ENCODE peak calls at places on chromosomes 16 and 17, in ten cellular contexts. N, W, P, J, C, Z, X, Y, K and A are unnamed samples.

GRCh38 chr17:79088997-79089328 is 14.3 kb downstream of the ENGASE start:
- DNase-seq in J (no peak), Z (no peak), Y (no peak), K (no peak), X (no peak), P (no peak), N (no peak), C (no peak), W (no peak), A (no peak)

GRCh38 chr17:27666831-27667560 is 36.0 kb downstream of the LGALS9 start:
- DNase-seq in J (no peak), C (no peak), X (no peak), Y (no peak), N (no peak), P (no peak), Z (no peak), K (no peak), W (no peak), A (no peak)

GRCh38 chr16:87206646-87207451 is 110.3 kb downstream of the C16orf95 start:
- DNase-seq in Y (no peak), J (no peak), Z (no peak), K (no peak), C (no peak), X (no peak), P (no peak), W (no peak), N (no peak), A (no peak)

GRCh38 chr17:45241315-45242011 is 19.8 kb downstream of the FMNL1 start:
- DNase-seq in K (no peak), J (no peak), P (peak; percentile 40), Y (no peak), N (peak; percentile 44), Z (peak; percentile 83), X (no peak), W (no peak), C (no peak), A (peak; percentile 18)

GRCh38 chr17:15946611-15947120 is 1.7 kb downstream of the ADORA2B start:
- DNase-seq in Z (no peak), K (no peak), N (no peak), W (no peak), X (no peak), J (no peak), C (no peak), P (no peak), Y (no peak), A (no peak)

GRCh38 chr17:38786372-38786771 is 13.0 kb downstream of the PIP4K2B start:
- DNase-seq in J (no peak), P (no peak), K (no peak), N (no peak), Z (no peak), Y (no peak), C (no peak), W (no peak), X (no peak), A (peak; percentile 20)

GRCh38 chr16:59179446-59180082 is 445.4 kb upstream of the GOT2 start:
- DNase-seq in W (no peak), P (no peak), K (no peak), X (no peak), C (no peak), J (no peak), Z (no peak), N (no peak), Y (no peak), A (no peak)

GRCh38 chr16:90028985-90029384 is 9.7 kb upstream of the DBNDD1 start:
- DNase-seq in Z (no peak), P (no peak), N (no peak), Y (no peak), K (no peak), J (no peak), C (no peak), W (no peak), X (no peak), A (no peak)

GRCh38 chr17:63540581-63540980 is 9.7 kb upstream of the DCAF7 start:
- DNase-seq in K (no peak), N (no peak), P (no peak), X (no peak), C (no peak), Z (no peak), Y (no peak), J (no peak), W (no peak), A (no peak)

GRCh38 chr17:45353047-45353446 is 36.2 kb upstream of the MAP3K14 start:
- DNase-seq in Z (no peak), W (peak; percentile 54), Y (no peak), P (no peak), K (no peak), N (no peak), J (peak; percentile 22), C (peak; percentile 4), X (no peak), A (peak; percentile 28)

GRCh38 chr17:75864448-75864871 is 9.3 kb upstream of the WBP2 start:
- DNase-seq in J (no peak), Z (no peak), N (no peak), Y (peak; percentile 84), C (no peak), W (peak; percentile 46), X (peak; percentile 30), P (no peak), K (peak; percentile 60), A (no peak)

GRCh38 chr17:32305049-32305448 is 36.9 kb downstream of the C17orf75 start:
- DNase-seq in P (no peak), J (no peak), K (no peak), Y (no peak), X (no peak), W (no peak), N (no peak), C (no peak), Z (no peak), A (no peak)

GRCh38 chr17:44842748-44843147 is 4.9 kb upstream of the HIGD1B start:
- DNase-seq in C (no peak), X (no peak), W (no peak), J (no peak), K (no peak), Y (peak; percentile 48), Z (no peak), N (no peak), P (no peak), A (no peak)